ENCODE peak calls at places on chromosome 6, in ten cellular contexts. One of them, this sample, is unnamed.

GRCh38 chr6:131828946-131829345 is 21.1 kb downstream of the ENPP1 start:
- DNase-seq in astrocyte of the spinal cord: no peak
- DNase-seq in left ventricle myocardium inferior: no peak
- DNase-seq in H1: no peak
- DNase-seq in upper lobe of right lung: no peak
- DNase-seq in PC-9: no peak
- DNase-seq in breast epithelium: peak
- DNase-seq in choroid plexus epithelial cell: peak
- DNase-seq in cardiac fibroblast: no peak
- DNase-seq in AG09309: no peak
- DNase-seq in this sample: no peak

GRCh38 chr6:3284436-3284876 is 25.7 kb downstream of the PSMG4 start:
- DNase-seq in astrocyte of the spinal cord: no peak
- DNase-seq in left ventricle myocardium inferior: no peak
- DNase-seq in H1: no peak
- DNase-seq in upper lobe of right lung: peak
- DNase-seq in PC-9: no peak
- DNase-seq in breast epithelium: no peak
- DNase-seq in choroid plexus epithelial cell: no peak
- DNase-seq in cardiac fibroblast: no peak
- DNase-seq in AG09309: no peak
- DNase-seq in this sample: no peak

GRCh38 chr6:8743146-8743745 is 307.9 kb upstream of the SLC35B3 start:
- DNase-seq in astrocyte of the spinal cord: no peak
- DNase-seq in left ventricle myocardium inferior: no peak
- DNase-seq in H1: no peak
- DNase-seq in upper lobe of right lung: no peak
- DNase-seq in PC-9: peak
- DNase-seq in breast epithelium: no peak
- DNase-seq in choroid plexus epithelial cell: no peak
- DNase-seq in cardiac fibroblast: no peak
- DNase-seq in AG09309: no peak
- DNase-seq in this sample: no peak

GRCh38 chr6:90374201-90374600 is 77.6 kb upstream of the BACH2 start:
- DNase-seq in astrocyte of the spinal cord: no peak
- DNase-seq in left ventricle myocardium inferior: no peak
- DNase-seq in H1: no peak
- DNase-seq in upper lobe of right lung: no peak
- DNase-seq in PC-9: no peak
- DNase-seq in breast epithelium: no peak
- DNase-seq in choroid plexus epithelial cell: no peak
- DNase-seq in cardiac fibroblast: no peak
- DNase-seq in AG09309: no peak
- DNase-seq in this sample: no peak

GRCh38 chr6:73694711-73695411 is 1.1 kb upstream of the CD109 start:
- DNase-seq in astrocyte of the spinal cord: peak
- DNase-seq in left ventricle myocardium inferior: no peak
- DNase-seq in H1: no peak
- DNase-seq in upper lobe of right lung: no peak
- DNase-seq in PC-9: peak
- DNase-seq in breast epithelium: no peak
- DNase-seq in choroid plexus epithelial cell: peak
- DNase-seq in cardiac fibroblast: peak
- DNase-seq in AG09309: no peak
- DNase-seq in this sample: no peak

GRCh38 chr6:20098267-20098876 is 113.9 kb downstream of the MBOAT1 start:
- DNase-seq in astrocyte of the spinal cord: no peak
- DNase-seq in left ventricle myocardium inferior: no peak
- DNase-seq in H1: no peak
- DNase-seq in upper lobe of right lung: no peak
- DNase-seq in PC-9: no peak
- DNase-seq in breast epithelium: no peak
- DNase-seq in choroid plexus epithelial cell: peak
- DNase-seq in cardiac fibroblast: no peak
- DNase-seq in AG09309: no peak
- DNase-seq in this sample: no peak

GRCh38 chr6:28947831-28948270 is 24.1 kb upstream of the TRIM27 start:
- DNase-seq in astrocyte of the spinal cord: no peak
- DNase-seq in left ventricle myocardium inferior: no peak
- DNase-seq in H1: peak
- DNase-seq in upper lobe of right lung: no peak
- DNase-seq in PC-9: peak
- DNase-seq in breast epithelium: no peak
- DNase-seq in choroid plexus epithelial cell: no peak
- DNase-seq in cardiac fibroblast: peak
- DNase-seq in AG09309: no peak
- DNase-seq in this sample: no peak

GRCh38 chr6:143575440-143575839 is 63.9 kb upstream of the FUCA2 start:
- DNase-seq in astrocyte of the spinal cord: peak
- DNase-seq in left ventricle myocardium inferior: no peak
- DNase-seq in H1: no peak
- DNase-seq in upper lobe of right lung: no peak
- DNase-seq in PC-9: peak
- DNase-seq in breast epithelium: peak
- DNase-seq in choroid plexus epithelial cell: peak
- DNase-seq in cardiac fibroblast: peak
- DNase-seq in AG09309: peak
- DNase-seq in this sample: peak

GRCh38 chr6:81120280-81120679 is 632.2 kb downstream of the TENT5A start:
- DNase-seq in astrocyte of the spinal cord: no peak
- DNase-seq in left ventricle myocardium inferior: no peak
- DNase-seq in H1: no peak
- DNase-seq in upper lobe of right lung: no peak
- DNase-seq in PC-9: no peak
- DNase-seq in breast epithelium: no peak
- DNase-seq in choroid plexus epithelial cell: no peak
- DNase-seq in cardiac fibroblast: no peak
- DNase-seq in AG09309: no peak
- DNase-seq in this sample: no peak

GRCh38 chr6:95548188-95548837 is 29.0 kb upstream of the MANEA start:
- DNase-seq in astrocyte of the spinal cord: no peak
- DNase-seq in left ventricle myocardium inferior: no peak
- DNase-seq in H1: no peak
- DNase-seq in upper lobe of right lung: no peak
- DNase-seq in PC-9: no peak
- DNase-seq in breast epithelium: no peak
- DNase-seq in choroid plexus epithelial cell: no peak
- DNase-seq in cardiac fibroblast: no peak
- DNase-seq in AG09309: no peak
- DNase-seq in this sample: no peak

GRCh38 chr6:37536462-37537225 is 37.0 kb upstream of the CCDC167 start:
- DNase-seq in astrocyte of the spinal cord: no peak
- DNase-seq in left ventricle myocardium inferior: no peak
- DNase-seq in H1: no peak
- DNase-seq in upper lobe of right lung: no peak
- DNase-seq in PC-9: no peak
- DNase-seq in breast epithelium: no peak
- DNase-seq in choroid plexus epithelial cell: no peak
- DNase-seq in cardiac fibroblast: no peak
- DNase-seq in AG09309: no peak
- DNase-seq in this sample: no peak

GRCh38 chr6:39256294-39256693 is 27.0 kb upstream of the KCNK5 start:
- DNase-seq in astrocyte of the spinal cord: no peak
- DNase-seq in left ventricle myocardium inferior: no peak
- DNase-seq in H1: no peak
- DNase-seq in upper lobe of right lung: no peak
- DNase-seq in PC-9: no peak
- DNase-seq in breast epithelium: no peak
- DNase-seq in choroid plexus epithelial cell: no peak
- DNase-seq in cardiac fibroblast: no peak
- DNase-seq in AG09309: no peak
- DNase-seq in this sample: no peak

GRCh38 chr6:122392564-122393338 is 6.7 kb upstream of the HSF2 start:
- DNase-seq in astrocyte of the spinal cord: no peak
- DNase-seq in left ventricle myocardium inferior: no peak
- DNase-seq in H1: no peak
- DNase-seq in upper lobe of right lung: no peak
- DNase-seq in PC-9: no peak
- DNase-seq in breast epithelium: no peak
- DNase-seq in choroid plexus epithelial cell: no peak
- DNase-seq in cardiac fibroblast: no peak
- DNase-seq in AG09309: no peak
- DNase-seq in this sample: no peak

GRCh38 chr6:111781055-111781708 is 92.1 kb downstream of the FYN start:
- DNase-seq in astrocyte of the spinal cord: no peak
- DNase-seq in left ventricle myocardium inferior: no peak
- DNase-seq in H1: no peak
- DNase-seq in upper lobe of right lung: no peak
- DNase-seq in PC-9: no peak
- DNase-seq in breast epithelium: no peak
- DNase-seq in choroid plexus epithelial cell: peak
- DNase-seq in cardiac fibroblast: peak
- DNase-seq in AG09309: peak
- DNase-seq in this sample: no peak

GRCh38 chr6:8619853-8620252 is 184.5 kb upstream of the SLC35B3 start:
- DNase-seq in astrocyte of the spinal cord: no peak
- DNase-seq in left ventricle myocardium inferior: no peak
- DNase-seq in H1: no peak
- DNase-seq in upper lobe of right lung: no peak
- DNase-seq in PC-9: no peak
- DNase-seq in breast epithelium: no peak
- DNase-seq in choroid plexus epithelial cell: no peak
- DNase-seq in cardiac fibroblast: no peak
- DNase-seq in AG09309: no peak
- DNase-seq in this sample: no peak

GRCh38 chr6:114862809-114863208 is 520.0 kb upstream of the HS3ST5 start:
- DNase-seq in astrocyte of the spinal cord: peak
- DNase-seq in left ventricle myocardium inferior: no peak
- DNase-seq in H1: no peak
- DNase-seq in upper lobe of right lung: no peak
- DNase-seq in PC-9: no peak
- DNase-seq in breast epithelium: no peak
- DNase-seq in choroid plexus epithelial cell: no peak
- DNase-seq in cardiac fibroblast: no peak
- DNase-seq in AG09309: no peak
- DNase-seq in this sample: no peak

GRCh38 chr6:34664270-34664971 is 32.1 kb downstream of the ILRUN start:
- DNase-seq in astrocyte of the spinal cord: peak
- DNase-seq in left ventricle myocardium inferior: no peak
- DNase-seq in H1: no peak
- DNase-seq in upper lobe of right lung: no peak
- DNase-seq in PC-9: no peak
- DNase-seq in breast epithelium: no peak
- DNase-seq in choroid plexus epithelial cell: peak
- DNase-seq in cardiac fibroblast: peak
- DNase-seq in AG09309: no peak
- DNase-seq in this sample: no peak
- H3K4me3 ChIP-seq in astrocyte of the spinal cord: no peak
- H3K4me3 ChIP-seq in left ventricle myocardium inferior: no peak
- H3K4me3 ChIP-seq in H1: no peak
- H3K4me3 ChIP-seq in upper lobe of right lung: no peak
- H3K4me3 ChIP-seq in PC-9: no peak
- H3K4me3 ChIP-seq in breast epithelium: no peak
- H3K4me3 ChIP-seq in choroid plexus epithelial cell: no peak
- H3K4me3 ChIP-seq in cardiac fibroblast: no peak
- H3K4me3 ChIP-seq in AG09309: no peak
- H3K4me3 ChIP-seq in this sample: no peak

DNA sequence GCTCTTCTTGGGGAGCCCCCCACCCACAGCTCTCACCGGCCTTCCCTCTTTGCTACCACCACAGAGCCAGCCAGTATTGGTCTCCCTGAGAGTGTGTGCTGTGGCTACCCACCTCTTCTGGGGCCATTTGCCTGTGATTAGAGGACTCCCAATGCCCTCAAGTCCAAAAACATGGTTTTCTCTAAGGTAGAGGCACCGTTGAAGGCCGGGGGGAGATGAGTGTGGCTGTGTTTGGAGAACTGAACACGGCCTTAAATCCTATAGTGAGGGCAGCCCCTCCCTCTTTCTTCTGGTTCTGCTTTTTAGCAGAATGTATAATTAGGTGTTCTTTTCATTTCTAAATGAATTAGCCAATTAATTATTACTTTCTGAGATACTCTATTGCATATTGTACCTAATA is 2.5 kb downstream of the CCR6 start:
- DNase-seq in astrocyte of the spinal cord: no peak
- DNase-seq in left ventricle myocardium inferior: no peak
- DNase-seq in H1: no peak
- DNase-seq in upper lobe of right lung: no peak
- DNase-seq in PC-9: no peak
- DNase-seq in breast epithelium: no peak
- DNase-seq in choroid plexus epithelial cell: no peak
- DNase-seq in cardiac fibroblast: no peak
- DNase-seq in AG09309: no peak
- DNase-seq in this sample: no peak
- TF ChIP-seq CTCF in astrocyte of the spinal cord: no peak
- TF ChIP-seq CTCF in left ventricle myocardium inferior: no peak
- TF ChIP-seq CTCF in H1: no peak
- TF ChIP-seq CTCF in upper lobe of right lung: no peak
- TF ChIP-seq CTCF in PC-9: no peak
- TF ChIP-seq CTCF in breast epithelium: no peak
- TF ChIP-seq CTCF in choroid plexus epithelial cell: no peak
- TF ChIP-seq CTCF in cardiac fibroblast: no peak
- TF ChIP-seq CTCF in AG09309: no peak
- TF ChIP-seq CTCF in this sample: no peak

GRCh38 chr6:161434921-161435411 is 161.1 kb upstream of the AGPAT4 start:
- DNase-seq in astrocyte of the spinal cord: peak
- DNase-seq in left ventricle myocardium inferior: no peak
- DNase-seq in H1: no peak
- DNase-seq in upper lobe of right lung: no peak
- DNase-seq in PC-9: no peak
- DNase-seq in breast epithelium: peak
- DNase-seq in choroid plexus epithelial cell: peak
- DNase-seq in cardiac fibroblast: peak
- DNase-seq in AG09309: peak
- DNase-seq in this sample: peak
- H3K4me3 ChIP-seq in astrocyte of the spinal cord: no peak
- H3K4me3 ChIP-seq in left ventricle myocardium inferior: peak
- H3K4me3 ChIP-seq in H1: no peak
- H3K4me3 ChIP-seq in upper lobe of right lung: no peak
- H3K4me3 ChIP-seq in PC-9: no peak
- H3K4me3 ChIP-seq in breast epithelium: no peak
- H3K4me3 ChIP-seq in choroid plexus epithelial cell: no peak
- H3K4me3 ChIP-seq in cardiac fibroblast: no peak
- H3K4me3 ChIP-seq in AG09309: no peak
- H3K4me3 ChIP-seq in this sample: peak

DNA sequence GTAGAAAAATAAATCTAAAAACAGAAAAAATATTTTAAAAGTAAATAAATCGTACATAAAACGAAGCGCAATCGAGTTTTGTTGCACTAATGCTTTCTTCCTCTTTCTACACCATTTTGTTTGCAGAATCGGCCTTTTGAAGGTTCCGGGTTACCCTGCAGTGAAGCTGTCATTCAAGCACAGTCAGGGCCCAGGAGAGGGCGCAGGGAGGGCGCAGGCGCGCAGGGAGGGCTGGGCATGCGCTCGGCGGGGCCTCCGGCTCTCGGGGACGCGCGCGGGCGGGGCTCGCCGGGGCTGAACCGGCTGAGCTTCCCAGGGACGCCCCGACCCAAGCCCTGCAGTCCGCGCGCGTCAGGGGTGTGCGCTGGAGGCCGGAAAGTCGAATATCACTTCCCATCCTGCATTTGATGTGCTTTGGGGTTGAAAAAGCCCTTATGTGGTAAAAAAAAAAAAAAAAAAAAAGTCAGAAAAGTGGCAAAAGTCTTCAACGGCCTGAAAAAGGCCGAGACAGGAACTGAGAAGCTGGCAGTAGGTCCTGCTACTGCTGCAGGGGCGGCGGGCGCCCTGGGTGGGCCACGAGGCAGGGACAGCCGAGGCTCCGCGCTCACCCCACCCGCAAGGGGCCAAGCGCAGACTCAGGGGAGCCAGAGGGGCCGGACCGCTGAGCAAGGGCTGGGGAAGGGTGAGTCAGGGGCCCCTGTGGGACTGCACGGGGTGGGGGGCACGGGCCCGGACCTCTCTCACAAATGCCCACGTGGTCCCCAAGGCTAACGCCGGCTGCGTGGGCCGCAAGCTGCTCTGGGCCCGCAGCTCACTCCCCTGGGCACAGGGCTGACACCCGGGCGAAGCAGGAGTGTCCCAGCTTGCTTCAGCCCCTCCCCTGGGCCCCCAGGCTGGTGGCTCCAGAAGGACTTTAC is 40.5 kb downstream of the THBS2 start:
- DNase-seq in astrocyte of the spinal cord: peak
- DNase-seq in left ventricle myocardium inferior: peak
- DNase-seq in H1: peak
- DNase-seq in upper lobe of right lung: peak
- DNase-seq in PC-9: peak
- DNase-seq in breast epithelium: peak
- DNase-seq in choroid plexus epithelial cell: peak
- DNase-seq in cardiac fibroblast: peak
- DNase-seq in AG09309: no peak
- DNase-seq in this sample: no peak
- TF ChIP-seq CTCF in astrocyte of the spinal cord: peak
- TF ChIP-seq CTCF in left ventricle myocardium inferior: peak
- TF ChIP-seq CTCF in H1: peak
- TF ChIP-seq CTCF in upper lobe of right lung: peak
- TF ChIP-seq CTCF in PC-9: no peak
- TF ChIP-seq CTCF in breast epithelium: no peak
- TF ChIP-seq CTCF in choroid plexus epithelial cell: peak
- TF ChIP-seq CTCF in cardiac fibroblast: peak
- TF ChIP-seq CTCF in AG09309: peak
- TF ChIP-seq CTCF in this sample: peak